ENCODE peak calls at places on chromosomes 11 and 22, in four cellular contexts. U, J, Q and S are unnamed samples. For H3K27me3, the result is how much of the 10 kb centered on the place peaks cover.

GRCh38 chr22:36349726-36350125 is 38.0 kb downstream of the MYH9 start:
- DNase-seq in U (no peak), Q (no peak), J (no peak), S (no peak)

GRCh38 chr11:69218271-69218682 is 62.5 kb downstream of the SMIM38 start:
- DNase-seq in U (no peak), Q (peak), J (peak), S (no peak)

GRCh38 chr11:28636033-28636432 is 527.8 kb downstream of the METTL15 start:
- DNase-seq in J (no peak), U (no peak), Q (no peak), S (no peak)

GRCh38 chr11:66159585-66159984 is 89.5 kb downstream of the PACS1 start:
- DNase-seq in Q (no peak), J (no peak), U (no peak), S (no peak)

GRCh38 chr11:2578006-2578933 is 121.5 kb downstream of the KCNQ1OT1 start:
- DNase-seq in Q (peak), U (no peak), J (peak), S (peak)

GRCh38 chr11:284081-285020 is 4.6 kb upstream of the PGGHG start:
- DNase-seq in U (no peak), J (peak), Q (no peak), S (peak)

GRCh38 chr11:117187007-117187406 is 8.5 kb downstream of the SIDT2 start:
- DNase-seq in J (peak), Q (peak), U (no peak), S (no peak)

GRCh38 chr11:28636566-28636965 is 528.4 kb downstream of the METTL15 start:
- DNase-seq in J (no peak), Q (no peak), U (no peak), S (no peak)

GRCh38 chr11:124758355-124759267 is 3.5 kb downstream of the ESAM start:
- DNase-seq in Q (peak), U (peak), J (peak), S (peak)

GRCh38 chr11:65932558-65932919 is 12.7 kb upstream of the TSGA10IP start:
- DNase-seq in U (peak), J (no peak), Q (no peak), S (no peak)

GRCh38 chr11:123298488-123299447 is 103.7 kb upstream of the CLMP start:
- DNase-seq in Q (no peak), J (no peak), U (no peak), S (no peak)

GRCh38 chr11:84564180-84564866 is 1062.8 kb downstream of the DLG2 start:
- DNase-seq in Q (no peak), J (peak), U (peak), S (no peak)

GRCh38 chr11:59173080-59173963 is 1.4 kb downstream of the DTX4 start:
- DNase-seq in J (peak), Q (peak), U (no peak), S (peak)

GRCh38 chr22:42078469-42079318 is 806 bp upstream of the SMDT1 start:
- DNase-seq in Q (no peak), J (peak), U (no peak), S (no peak)

GRCh38 chr11:12599408-12600143 is 74.6 kb upstream of the TEAD1 start:
- DNase-seq in J (peak), Q (no peak), U (no peak), S (peak)

GRCh38 chr11:65973439-65974110 is 12.0 kb downstream of the SART1 start:
- DNase-seq in U (peak), Q (no peak), J (no peak), S (no peak)

GRCh38 chr11:2386591-2386990 is 9.5 kb downstream of the CD81 start:
- DNase-seq in U (no peak), Q (no peak), J (no peak), S (no peak)

GRCh38 chr11:77823775-77824174 is 2.8 kb downstream of the AAMDC start:
- DNase-seq in J (no peak), Q (no peak), U (no peak), S (no peak)

GRCh38 chr22:31313366-31314147 is 21.3 kb upstream of the PIK3IP1 start:
- DNase-seq in U (peak), J (peak), Q (peak), S (no peak)

GRCh38 chr11:35030716-35031213 is 108.2 kb upstream of the CD44 start:
- DNase-seq in Q (no peak), J (peak), U (peak), S (peak)

GRCh38 chr11:111730871-111731591 is 35.2 kb downstream of the PPP2R1B start:
- DNase-seq in Q (peak), U (peak), J (no peak), S (no peak)

GRCh38 chr11:74024630-74025029 is 15.7 kb upstream of the UCP3 start:
- DNase-seq in U (peak), J (peak), Q (no peak), S (no peak)

GRCh38 chr11:30107899-30108298 is 91.1 kb upstream of the KCNA4 start:
- DNase-seq in U (peak), J (no peak), Q (no peak), S (no peak)

DNA sequence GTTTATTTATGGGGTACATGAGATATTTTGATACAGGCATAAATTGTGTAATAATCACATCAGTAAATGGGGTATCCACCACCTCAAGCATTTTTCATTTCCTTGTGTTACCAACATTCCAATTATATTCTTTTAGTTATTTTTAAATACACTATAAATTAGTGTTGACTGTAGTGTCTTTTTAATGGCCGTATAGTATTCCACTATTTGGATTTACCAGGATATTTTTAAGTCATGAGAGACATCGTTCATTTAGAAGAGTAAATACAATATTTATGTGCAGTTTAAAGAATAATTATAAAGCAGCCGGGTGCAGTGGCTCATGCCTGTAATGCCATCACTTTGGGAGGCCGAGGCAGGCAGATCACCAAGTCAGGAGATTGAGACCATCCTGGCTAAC is 6.2 kb upstream of the SPI1 start:
- DNase-seq in J (no peak), U (no peak), Q (no peak), S (no peak)
- TF ChIP-seq CTCF in J (no peak), U (no peak), Q (no peak), S (no peak)

GRCh38 chr22:44972363-44973083 is 37.3 kb downstream of the PHF21B start:
- DNase-seq in J (no peak), U (no peak), Q (no peak), S (no peak)

GRCh38 chr22:44970291-44970690 is 39.5 kb downstream of the PHF21B start:
- DNase-seq in U (no peak), Q (no peak), J (no peak), S (no peak)

GRCh38 chr22:44973829-44974228 is 36.0 kb downstream of the PHF21B start:
- DNase-seq in Q (no peak), U (no peak), J (no peak), S (no peak)

GRCh38 chr22:44969817-44970216 is 40.0 kb downstream of the PHF21B start:
- DNase-seq in J (no peak), U (no peak), Q (no peak), S (no peak)

GRCh38 chr22:44971651-44972362 is 38.0 kb downstream of the PHF21B start:
- DNase-seq in U (no peak), J (no peak), Q (no peak), S (no peak)
- H3K27me3 ChIP-seq in U (under half), J (under half), Q (under half), S (under half)

GRCh38 chr22:48902001-48902869 is 925.4 kb downstream of the BRD1 start:
- DNase-seq in J (no peak), Q (no peak), U (no peak), S (no peak)
- H3K4me3 ChIP-seq in J (no peak), Q (no peak), U (no peak), S (no peak)

GRCh38 chr11:79400717-79401330 is 40.0 kb downstream of the TENM4 start:
- DNase-seq in U (no peak), Q (no peak), J (no peak), S (no peak)
- TF ChIP-seq CTCF in U (peak), Q (no peak), J (peak), S (peak)

GRCh38 chr11:113446112-113446511 is 29.1 kb downstream of the DRD2 start:
- DNase-seq in U (peak), Q (no peak), J (no peak), S (no peak)

GRCh38 chr11:113448311-113448666 is 26.9 kb downstream of the DRD2 start:
- DNase-seq in Q (no peak), U (no peak), J (no peak), S (no peak)

GRCh38 chr11:113446938-113447337 is 28.3 kb downstream of the DRD2 start:
- DNase-seq in Q (no peak), U (no peak), J (no peak), S (no peak)

GRCh38 chr11:113449743-113450142 is 25.5 kb downstream of the DRD2 start:
- DNase-seq in J (no peak), Q (no peak), U (no peak), S (no peak)

GRCh38 chr11:113447621-113448310 is 27.4 kb downstream of the DRD2 start:
- DNase-seq in U (peak), Q (no peak), J (no peak), S (no peak)
- H3K27me3 ChIP-seq in U (under half), Q (under half), J (under half), S (under half)

DNA sequence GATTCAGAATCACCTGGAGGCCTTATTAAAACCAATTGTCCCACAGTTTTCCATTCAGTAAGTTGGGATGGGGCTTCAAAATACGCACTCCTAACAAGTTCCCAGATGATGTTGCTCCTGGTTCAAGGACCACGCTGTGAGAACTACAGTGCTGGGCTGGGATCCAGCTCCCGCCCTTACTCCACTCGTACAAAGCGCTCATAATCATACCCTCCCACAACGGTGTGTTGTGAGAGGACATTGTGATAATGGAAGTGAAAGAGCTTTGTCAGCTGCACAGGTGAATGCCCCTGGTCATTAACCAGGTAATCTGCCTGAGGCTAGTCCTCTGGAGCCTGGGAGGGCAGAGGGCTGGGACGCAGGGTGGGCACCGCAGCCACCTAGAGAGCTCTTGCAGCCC is 1.3 kb upstream of the CD82 start:
- DNase-seq in Q (peak), J (peak), U (no peak), S (no peak)
- H3K4me3 ChIP-seq in Q (peak), J (no peak), U (no peak), S (peak)